ENCODE peak calls at places on chromosomes 4 and X, in ten cellular contexts. N is IMR-90, V is left ventricle myocardium superior, Y is mesenchymal stem cell, W is NCI-H510A, P is GM13977, L is NCI-H1092, Z is lower leg skin, D is mammary epithelial cell, S is EL. F is an unnamed sample.

GRCh38 chr4:17762705-17763104 is 18.7 kb downstream of the FAM184B start:
- DNase-seq in Y (peak), W (no peak), L (no peak), N (peak), V (no peak), D (peak), S (peak), Z (no peak), P (no peak), F (no peak)

GRCh38 chr4:29805245-29805644 is 914.9 kb upstream of the PCDH7 start:
- DNase-seq in P (no peak), S (peak), D (no peak), Z (no peak), L (no peak), V (no peak), W (no peak), N (peak), Y (peak), F (no peak)

GRCh38 chrX:134821370-134821769 is 163.1 kb upstream of the PLAC1 start:
- DNase-seq in W (no peak), Y (peak), P (no peak), L (no peak), S (peak), V (no peak), D (no peak), Z (no peak), N (peak), F (no peak)

GRCh38 chrX:63679432-63679831 is 105.6 kb downstream of the ARHGEF9 start:
- DNase-seq in V (no peak), S (no peak), N (no peak), D (no peak), L (no peak), W (no peak), Y (no peak), P (no peak), Z (no peak), F (no peak)

GRCh38 chrX:71859637-71860036 is 51.0 kb upstream of the NHSL2 start:
- DNase-seq in D (peak), N (peak), Z (no peak), V (no peak), W (no peak), S (peak), L (peak), P (no peak), Y (peak), F (no peak)

GRCh38 chr4:38803833-38804653 is 548 bp downstream of the TLR1 start:
- DNase-seq in S (no peak), D (no peak), W (no peak), V (no peak), Z (no peak), L (no peak), P (peak), N (no peak), Y (no peak), F (no peak)

GRCh38 chr4:11606078-11606477 is 177.4 kb upstream of the HS3ST1 start:
- DNase-seq in Y (no peak), W (no peak), S (no peak), D (peak), N (no peak), V (no peak), Z (no peak), P (no peak), L (no peak), F (no peak)

GRCh38 chr4:131304686-131305085 is 1844.4 kb upstream of the PCDH10 start:
- DNase-seq in W (no peak), S (peak), L (no peak), P (no peak), D (peak), N (no peak), V (no peak), Z (no peak), Y (peak), F (no peak)

GRCh38 chrX:101357166-101357795 is 8.7 kb upstream of the TIMM8A start:
- DNase-seq in P (no peak), N (peak), Z (no peak), Y (peak), D (no peak), L (no peak), W (no peak), S (no peak), V (no peak), F (no peak)

GRCh38 chrX:24268786-24269185 is 45.1 kb downstream of the SUPT20HL2 start:
- DNase-seq in P (no peak), N (no peak), Y (no peak), V (no peak), W (no peak), Z (no peak), L (no peak), D (no peak), S (no peak), F (no peak)

GRCh38 chrX:53713987-53714579 is 27.6 kb upstream of the HUWE1 start:
- DNase-seq in P (peak), L (no peak), S (no peak), V (no peak), Y (no peak), W (no peak), D (peak), N (peak), Z (no peak), F (no peak)

GRCh38 chr4:167883271-167883670 is 209.1 kb upstream of the ANXA10 start:
- DNase-seq in V (no peak), W (no peak), Y (no peak), N (no peak), Z (no peak), P (no peak), S (peak), D (no peak), L (no peak), F (no peak)

GRCh38 chrX:105098812-105099211 is 121.7 kb downstream of the TEX13A start:
- DNase-seq in D (peak), S (no peak), V (no peak), W (no peak), P (no peak), Y (no peak), L (no peak), N (no peak), Z (no peak), F (no peak)

GRCh38 chr4:52935317-52935716 is 73.2 kb downstream of the RASL11B start:
- DNase-seq in Y (no peak), W (no peak), N (no peak), V (no peak), S (no peak), D (no peak), P (no peak), L (no peak), Z (no peak), F (no peak)

GRCh38 chr4:157014621-157015591 is 43.3 kb upstream of the PDGFC start:
- DNase-seq in L (no peak), W (no peak), P (no peak), D (peak), V (no peak), S (peak), Y (peak), N (peak), Z (no peak), F (no peak)

GRCh38 chrX:43317378-43317777 is 338.7 kb upstream of the MAOA start:
- DNase-seq in S (no peak), D (no peak), W (no peak), V (no peak), P (no peak), Z (no peak), L (no peak), Y (no peak), N (no peak), F (no peak)

GRCh38 chr4:186840771-186841301 is 117.2 kb upstream of the FAT1 start:
- DNase-seq in S (no peak), D (no peak), Z (no peak), L (no peak), N (no peak), W (no peak), Y (no peak), P (no peak), V (peak), F (peak)

GRCh38 chr4:137524642-137525384 is 7.5 kb downstream of the PCDH18 start:
- DNase-seq in D (no peak), S (peak), N (peak), V (no peak), W (no peak), Z (no peak), L (peak), Y (no peak), P (no peak), F (no peak)

GRCh38 chr4:182213024-182213423 is 30.2 kb upstream of the TENM3 start:
- DNase-seq in P (no peak), Y (no peak), V (no peak), D (no peak), S (no peak), W (no peak), L (no peak), N (peak), Z (no peak), F (no peak)

GRCh38 chr4:168409089-168409801 is 71.0 kb downstream of the DDX60L start:
- DNase-seq in Y (peak), D (peak), L (no peak), V (no peak), P (no peak), W (no peak), Z (no peak), N (peak), S (peak), F (no peak)

GRCh38 chr4:17120761-17121160 is 222.3 kb upstream of the LDB2 start:
- DNase-seq in V (no peak), P (no peak), W (no peak), D (no peak), N (peak), Z (no peak), L (no peak), S (peak), Y (no peak), F (no peak)

GRCh38 chr4:80202190-80202711 is 4.9 kb downstream of the PRDM8 start:
- DNase-seq in W (peak), S (peak), Z (peak), N (peak), D (peak), Y (peak), L (peak), P (peak), V (peak), F (peak)

GRCh38 chr4:6498511-6499240 is 26.3 kb upstream of the PPP2R2C start:
- DNase-seq in Y (no peak), W (no peak), V (no peak), D (no peak), L (no peak), S (no peak), P (no peak), N (no peak), Z (peak), F (no peak)

GRCh38 chr4:40419231-40419912 is 84.2 kb downstream of the CHRNA9 start:
- DNase-seq in W (no peak), V (no peak), D (no peak), N (no peak), P (no peak), L (no peak), Z (no peak), Y (no peak), S (no peak), F (no peak)

GRCh38 chr4:2942532-2943363 is 20.5 kb downstream of the NOP14 start:
- DNase-seq in W (no peak), N (no peak), V (no peak), D (no peak), L (no peak), P (no peak), Y (no peak), Z (peak), S (no peak), F (no peak)

GRCh38 chrX:46754450-46755075 is 4.4 kb downstream of the SLC9A7 start:
- DNase-seq in P (no peak), W (no peak), L (no peak), V (no peak), N (no peak), Z (no peak), D (no peak), Y (no peak), S (no peak), F (no peak)

GRCh38 chrX:348461-349117 is 30.0 kb upstream of the GTPBP6 start:
- DNase-seq in S (no peak), D (no peak), L (no peak), V (peak), W (no peak), Z (no peak), N (peak), P (no peak), Y (peak), F (no peak)

GRCh38 chr4:1767770-1768366 is 25.2 kb upstream of the FGFR3 start:
- DNase-seq in Z (no peak), L (no peak), W (peak), Y (peak), N (peak), D (no peak), P (peak), V (peak), S (peak), F (no peak)

GRCh38 chr4:155523358-155523757 is 143.3 kb upstream of the GUCY1A1 start:
- DNase-seq in L (no peak), N (peak), P (no peak), S (no peak), D (no peak), Y (peak), W (no peak), V (no peak), Z (no peak), F (no peak)

GRCh38 chrX:68710870-68711576 is 63.6 kb downstream of the STARD8 start:
- DNase-seq in D (peak), Z (no peak), P (peak), W (no peak), V (no peak), L (no peak), N (peak), Y (peak), S (peak), F (no peak)

GRCh38 chr4:110640608-110641007 is 17.7 kb upstream of the PITX2 start:
- DNase-seq in W (no peak), S (no peak), V (no peak), L (no peak), Y (no peak), P (no peak), Z (no peak), D (no peak), N (no peak), F (no peak)

GRCh38 chr4:145487626-145488025 is 6.0 kb downstream of the SMAD1 start:
- DNase-seq in S (no peak), L (no peak), V (no peak), Z (no peak), D (no peak), W (no peak), Y (no peak), P (peak), N (no peak), F (no peak)

GRCh38 chr4:74364649-74365491 is at the start of gene EREG:
- DNase-seq in V (peak), Z (peak), S (peak), P (peak), L (no peak), N (peak), D (peak), Y (peak), W (peak), F (no peak)

GRCh38 chr4:17068885-17069284 is 170.4 kb upstream of the LDB2 start:
- DNase-seq in V (no peak), L (no peak), Z (no peak), N (no peak), P (no peak), W (no peak), Y (peak), S (no peak), D (no peak), F (no peak)

GRCh38 chrX:153651540-153652079 is 4.6 kb downstream of the DUSP9 start:
- DNase-seq in Y (no peak), P (no peak), S (no peak), D (no peak), Z (peak), W (no peak), L (no peak), N (no peak), V (no peak), F (no peak)

GRCh38 chr4:110061101-110061500 is 137.3 kb downstream of the ELOVL6 start:
- DNase-seq in Y (no peak), N (no peak), Z (no peak), P (no peak), V (no peak), W (no peak), L (no peak), D (no peak), S (no peak), F (no peak)

GRCh38 chrX:11787564-11787963 is 29.5 kb downstream of the MSL3 start:
- DNase-seq in Z (peak), D (no peak), Y (peak), S (peak), V (peak), L (no peak), P (no peak), N (peak), W (no peak), F (peak)